ENCODE peak calls at places on chromosomes 1 and 21, in four cellular contexts. Y is HepG2, D is suprapubic skin, V is esophagus muscularis mucosa. P is an unnamed sample.

GRCh38 chr1:173469656-173470055 is 7.5 kb upstream of the PRDX6 start:
- DNase-seq in Y (no peak), D (no peak), V (no peak), P (no peak)

GRCh38 chr1:169779970-169780369 is 14.7 kb downstream of the METTL18 start:
- DNase-seq in Y (no peak), D (no peak), V (no peak), P (no peak)

GRCh38 chr1:6338685-6339084 is 54.9 kb downstream of the ACOT7 start:
- DNase-seq in Y (no peak), D (no peak), V (no peak), P (no peak)

GRCh38 chr1:18719786-18720436 is 89.3 kb downstream of the PAX7 start:
- DNase-seq in Y (no peak), D (no peak), V (no peak), P (no peak)

GRCh38 chr21:41961282-41961701 is 7.5 kb upstream of the C2CD2 start:
- DNase-seq in Y (no peak), D (no peak), V (no peak), P (no peak)

GRCh38 chr21:42830456-42831455 is 48.6 kb downstream of the WDR4 start:
- DNase-seq in Y (no peak), D (no peak), V (peak), P (no peak)

GRCh38 chr21:35475006-35475405 is 425.9 kb upstream of the RUNX1 start:
- DNase-seq in Y (no peak), D (no peak), V (no peak), P (no peak)

GRCh38 chr1:230867119-230867902 is 1.0 kb downstream of the C1orf198 start:
- DNase-seq in Y (no peak), D (no peak), V (no peak), P (no peak)

GRCh38 chr1:243343970-243344749 is 88.3 kb downstream of the SDCCAG8 start:
- DNase-seq in Y (peak), D (no peak), V (no peak), P (no peak)

GRCh38 chr1:167401260-167401873 is 117.0 kb downstream of the CD247 start:
- DNase-seq in Y (peak), D (no peak), V (no peak), P (peak)

GRCh38 chr21:37904879-37905278 is 11.4 kb downstream of the KCNJ6 start:
- DNase-seq in Y (no peak), D (no peak), V (no peak), P (no peak)

GRCh38 chr1:248597589-248597988 is at the start of gene OR2T10:
- DNase-seq in Y (no peak), D (no peak), V (no peak), P (no peak)

GRCh38 chr1:89536555-89537393 is 12.1 kb downstream of the LRRC8B start:
- DNase-seq in Y (no peak), D (no peak), V (no peak), P (no peak)

GRCh38 chr1:247366926-247367325 is 35.3 kb upstream of the ZNF496 start:
- DNase-seq in Y (no peak), D (no peak), V (no peak), P (no peak)

DNA sequence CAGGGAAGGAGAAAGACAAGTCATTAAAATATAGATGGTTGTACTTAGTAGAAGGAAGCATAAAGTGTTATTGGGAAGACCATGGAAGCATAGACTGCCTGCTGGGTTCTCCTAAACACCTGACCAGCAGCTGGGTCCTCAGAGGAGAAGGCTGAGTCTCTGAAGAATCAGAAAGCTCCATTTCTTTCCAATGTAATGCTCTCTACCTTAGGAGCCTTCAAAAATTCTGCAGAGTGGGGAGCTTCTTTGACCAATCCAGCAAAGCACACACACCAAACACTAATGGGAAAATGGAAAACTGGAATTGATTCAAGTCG is 21.1 kb upstream of the BCL10 start:
- DNase-seq in Y (no peak), D (no peak), V (no peak), P (no peak)
- H3K4me3 ChIP-seq in Y (peak), D (no peak), V (peak), P (no peak)

GRCh38 chr1:62436039-62436465 is 797 bp upstream of the USP1 start:
- DNase-seq in Y (no peak), D (no peak), V (peak), P (peak)
- TF ChIP-seq POLR2AphosphoS5 in Y (peak), D (peak), V (peak), P (peak)

GRCh38 chr1:30697977-30698376 is 25.4 kb downstream of the MATN1 start:
- DNase-seq in Y (no peak), D (peak), V (no peak), P (no peak)
- TF ChIP-seq CTCF in Y (peak), D (no peak), V (no peak), P (no peak)

GRCh38 chr1:209585672-209586071 is 2.2 kb downstream of the CAMK1G start:
- DNase-seq in Y (no peak), D (no peak), V (no peak), P (peak)
- H3K4me3 ChIP-seq in Y (no peak), D (no peak), V (no peak), P (no peak)

GRCh38 chr1:1615256-1616044 is at the start of gene MIB2:
- DNase-seq in Y (peak), D (peak), V (peak), P (peak)
- TF ChIP-seq POLR2AphosphoS5 in Y (no peak), D (peak), V (peak), P (peak)

GRCh38 chr1:203039609-203040517 is 13.6 kb downstream of the PPFIA4 start:
- DNase-seq in Y (no peak), D (no peak), V (no peak), P (no peak)
- TF ChIP-seq CTCF in Y (peak), D (no peak), V (no peak), P (no peak)

GRCh38 chr21:36747815-36748381 is 49.0 kb downstream of the SIM2 start:
- DNase-seq in Y (peak), D (no peak), V (no peak), P (no peak)
- H3K4me3 ChIP-seq in Y (peak), D (peak), V (peak), P (peak)